ENCODE peak calls at places on chromosomes 12 and 14, in five cellular contexts. D is AG08396; K is EL; P is thoracic aorta; N is activated CD8-positive, alpha-beta T cell treated with anti-CD3 and anti-CD28 coated beads, Interleukin-2, amount 10 ng/mL, durations not matched to agents 7 days and 5 days. U is an unnamed sample.

GRCh38 chr14:69553221-69553620 is 21.4 kb downstream of the CCDC177 start:
- DNase-seq in D (peak; percentile 56), K (peak; percentile 78), P (no peak), N (no peak), U (no peak)

GRCh38 chr12:55693323-55694187 is 14.1 kb downstream of the ITGA7 start:
- DNase-seq in D (no peak), K (no peak), P (no peak), N (no peak), U (no peak)

GRCh38 chr12:99131761-99132199 is 486.7 kb downstream of the APAF1 start:
- DNase-seq in D (no peak), K (peak; percentile 14), P (no peak), N (no peak), U (no peak)

GRCh38 chr14:104087981-104088850 is 2.7 kb downstream of the ASPG start:
- DNase-seq in D (no peak), K (no peak), P (no peak), N (no peak), U (no peak)

GRCh38 chr12:109383240-109383639 is 35.5 kb downstream of the MYO1H start:
- DNase-seq in D (no peak), K (no peak), P (no peak), N (no peak), U (no peak)

GRCh38 chr12:1972260-1972659 is 32.0 kb downstream of the DCP1B start:
- DNase-seq in D (no peak), K (peak; percentile 43), P (no peak), N (no peak), U (no peak)

GRCh38 chr12:50572760-50573159 is 68.0 kb downstream of the DIP2B start:
- DNase-seq in D (no peak), K (no peak), P (no peak), N (no peak), U (no peak)

GRCh38 chr14:104601786-104602185 is 2.8 kb downstream of the TMEM179 start:
- DNase-seq in D (peak; percentile 42), K (peak; percentile 13), P (no peak), N (no peak), U (no peak)

GRCh38 chr14:100621806-100622205 is 34.6 kb upstream of the BEGAIN start:
- DNase-seq in D (no peak), K (no peak), P (no peak), N (no peak), U (no peak)

GRCh38 chr12:49225551-49226166 is 36.8 kb upstream of the TUBA1A start:
- DNase-seq in D (no peak), K (peak; percentile 42), P (no peak), N (no peak), U (no peak)

GRCh38 chr12:103301642-103302620 is 193.8 kb downstream of the C12orf42 start:
- DNase-seq in D (no peak), K (no peak), P (no peak), N (no peak), U (no peak)

GRCh38 chr14:100071545-100071944 is 6.3 kb downstream of the EVL start:
- DNase-seq in D (no peak), K (no peak), P (no peak), N (no peak), U (no peak)

GRCh38 chr14:69792887-69793421 is 4.1 kb downstream of the SLC10A1 start:
- DNase-seq in D (no peak), K (no peak), P (no peak), N (no peak), U (no peak)

GRCh38 chr12:25924535-25925001 is 33.9 kb upstream of the RASSF8 start:
- DNase-seq in D (no peak), K (peak; percentile 83), P (no peak), N (no peak), U (no peak)

GRCh38 chr14:36508418-36509051 is 11.5 kb downstream of the NKX2-1 start:
- DNase-seq in D (peak; percentile 7), K (no peak), P (no peak), N (no peak), U (no peak)

GRCh38 chr12:78060186-78060585 is 229.5 kb downstream of the NAV3 start:
- DNase-seq in D (peak; percentile 24), K (peak; percentile 54), P (no peak), N (no peak), U (no peak)